ENCODE peak calls at places on chromosomes 7 and 10, in six cellular contexts. K is PC-3, R is NCI-H1436, T is esophagus squamous epithelium, O is T-cell, A is T-helper 1 cell. W is an unnamed sample.

GRCh38 chr7:150787321-150788281 is 12.6 kb downstream of the TMEM176B start:
- DNase-seq in K (no peak), R (no peak), T (no peak), O (no peak), A (no peak), W (peak; percentile 98)

GRCh38 chr10:3926675-3927525 is 141.9 kb upstream of the KLF6 start:
- DNase-seq in K (no peak), R (no peak), T (no peak), O (no peak), A (no peak), W (no peak)

GRCh38 chr7:107902381-107902780 is 11.4 kb downstream of the DLD start:
- DNase-seq in K (no peak), R (no peak), T (no peak), O (no peak), A (no peak), W (no peak)

GRCh38 chr7:41855798-41856197 is 152.9 kb upstream of the INHBA start:
- DNase-seq in K (no peak), R (no peak), T (no peak), O (no peak), A (no peak), W (peak; percentile 35)

GRCh38 chr7:96189129-96189815 is 132.6 kb downstream of the SLC25A13 start:
- DNase-seq in K (no peak), R (no peak), T (no peak), O (no peak), A (no peak), W (no peak)

GRCh38 chr10:12625393-12626023 is 276.2 kb downstream of the CAMK1D start:
- DNase-seq in K (no peak), R (no peak), T (no peak), O (no peak), A (no peak), W (no peak)

GRCh38 chr7:27066148-27066547 is 29.7 kb downstream of the HOXA1 start:
- DNase-seq in K (peak; percentile 90), R (no peak), T (no peak), O (no peak), A (no peak), W (no peak)

GRCh38 chr7:82472966-82473365 is 29.4 kb upstream of the CACNA2D1 start:
- DNase-seq in K (no peak), R (no peak), T (no peak), O (no peak), A (no peak), W (no peak)

GRCh38 chr10:123967626-123968243 is 76.1 kb upstream of the CPXM2 start:
- DNase-seq in K (peak; percentile 63), R (peak; percentile 69), T (no peak), O (peak; percentile 22), A (no peak), W (peak; percentile 19)

GRCh38 chr7:95059842-95060313 is 152.5 kb downstream of the PPP1R9A start:
- DNase-seq in K (no peak), R (no peak), T (no peak), O (no peak), A (no peak), W (no peak)

GRCh38 chr10:122480146-122480833 is 18.9 kb downstream of the HTRA1 start:
- DNase-seq in K (no peak), R (no peak), T (no peak), O (no peak), A (no peak), W (no peak)

GRCh38 chr7:80642871-80643270 is 4.4 kb downstream of the CD36 start:
- DNase-seq in K (no peak), R (no peak), T (no peak), O (no peak), A (no peak), W (peak; percentile 59)

GRCh38 chr7:76383089-76383944 is 24.5 kb upstream of the YWHAG start:
- DNase-seq in K (no peak), R (no peak), T (no peak), O (no peak), A (no peak), W (no peak)

GRCh38 chr10:119087271-119087897 is 6.8 kb upstream of the EIF3A start:
- DNase-seq in K (no peak), R (peak; percentile 9), T (no peak), O (no peak), A (no peak), W (no peak)

GRCh38 chr7:24720283-24720682 is 37.0 kb downstream of the GSDME start:
- DNase-seq in K (no peak), R (no peak), T (no peak), O (no peak), A (no peak), W (no peak)

GRCh38 chr7:69451715-69452114 is 146.6 kb upstream of the AUTS2 start:
- DNase-seq in K (no peak), R (no peak), T (no peak), O (no peak), A (no peak), W (no peak)

GRCh38 chr7:29345590-29345989 is 151.0 kb downstream of the CHN2 start:
- DNase-seq in K (peak; percentile 57), R (peak; percentile 31), T (no peak), O (peak; percentile 8), A (no peak), W (peak; percentile 58)

GRCh38 chr10:92914478-92915066 is 66.3 kb downstream of the EXOC6 start:
- DNase-seq in K (peak; percentile 58), R (peak; percentile 37), T (no peak), O (peak; percentile 29), A (no peak), W (peak; percentile 16)

GRCh38 chr10:62130948-62131347 is 137.7 kb downstream of the RTKN2 start:
- DNase-seq in K (peak; percentile 100), R (no peak), T (no peak), O (no peak), A (no peak), W (no peak)

GRCh38 chr10:103772096-103772845 is 83.1 kb downstream of the SH3PXD2A start:
- DNase-seq in K (peak; percentile 56), R (peak; percentile 53), T (peak; percentile 44), O (peak; percentile 42), A (peak; percentile 33), W (peak; percentile 48)

GRCh38 chr7:137135654-137136350 is 207.7 kb downstream of the PTN start:
- DNase-seq in K (no peak), R (no peak), T (no peak), O (no peak), A (no peak), W (no peak)

GRCh38 chr7:54129035-54129434 is 413.1 kb upstream of the VSTM2A start:
- DNase-seq in K (no peak), R (no peak), T (no peak), O (no peak), A (no peak), W (no peak)

GRCh38 chr10:21238044-21238443 is 287.4 kb downstream of the SKIDA1 start:
- DNase-seq in K (peak; percentile 62), R (no peak), T (no peak), O (no peak), A (no peak), W (no peak)

GRCh38 chr10:126160971-126161630 is 227.2 kb downstream of the ADAM12 start:
- DNase-seq in K (peak; percentile 22), R (no peak), T (no peak), O (no peak), A (no peak), W (no peak)

GRCh38 chr7:152459724-152460251 is 24.0 kb upstream of the KMT2C start:
- DNase-seq in K (peak; percentile 33), R (no peak), T (no peak), O (no peak), A (no peak), W (peak; percentile 98)

GRCh38 chr7:155980841-155981240 is 168.6 kb upstream of the SHH start:
- DNase-seq in K (no peak), R (no peak), T (no peak), O (no peak), A (no peak), W (no peak)

GRCh38 chr10:113736576-113736975 is 14.9 kb upstream of the PLEKHS1 start:
- DNase-seq in K (no peak), R (no peak), T (no peak), O (no peak), A (no peak), W (no peak)

GRCh38 chr10:74960670-74961069 is 134.3 kb downstream of the KAT6B start:
- DNase-seq in K (no peak), R (no peak), T (no peak), O (no peak), A (no peak), W (no peak)

GRCh38 chr10:75402486-75403143 is 1.1 kb upstream of the ZNF503 start:
- DNase-seq in K (peak; percentile 91), R (peak; percentile 94), T (no peak), O (no peak), A (no peak), W (no peak)

GRCh38 chr10:73519336-73519735 is 23.5 kb upstream of the PPP3CB start:
- DNase-seq in K (no peak), R (no peak), T (no peak), O (no peak), A (no peak), W (no peak)

GRCh38 chr7:127594490-127594889 is 954 bp downstream of the FSCN3 start:
- DNase-seq in K (no peak), R (no peak), T (no peak), O (no peak), A (no peak), W (peak; percentile 98)